ENCODE peak calls at places on chromosome 18, in ten cellular contexts. T, D, N, S, W, B, Q, J, H and I are unnamed samples.

GRCh38 chr18:839224-840079 is 27.4 kb upstream of the YES1 start:
- DNase-seq in T (peak), D (peak), N (peak), S (peak), W (no peak), B (peak), Q (peak), J (peak), H (peak), I (peak)

GRCh38 chr18:27985800-27986199 is 191.1 kb downstream of the CDH2 start:
- DNase-seq in T (no peak), D (no peak), N (no peak), S (no peak), W (no peak), B (no peak), Q (no peak), J (no peak), H (no peak), I (no peak)

GRCh38 chr18:28365406-28365805 is 188.5 kb upstream of the CDH2 start:
- DNase-seq in T (no peak), D (no peak), N (no peak), S (no peak), W (peak), B (no peak), Q (no peak), J (peak), H (no peak), I (no peak)

GRCh38 chr18:8163287-8163959 is 445.8 kb upstream of the RAB12 start:
- DNase-seq in T (no peak), D (no peak), N (no peak), S (no peak), W (no peak), B (peak), Q (no peak), J (no peak), H (no peak), I (no peak)

GRCh38 chr18:13823707-13824395 is at the start of gene MC5R:
- DNase-seq in T (peak), D (peak), N (no peak), S (no peak), W (no peak), B (peak), Q (peak), J (peak), H (peak), I (peak)

GRCh38 chr18:42113529-42114191 is 158.6 kb downstream of the PIK3C3 start:
- DNase-seq in T (no peak), D (no peak), N (no peak), S (no peak), W (no peak), B (no peak), Q (no peak), J (no peak), H (no peak), I (no peak)

GRCh38 chr18:11663630-11664029 is 25.4 kb upstream of the GNAL start:
- DNase-seq in T (no peak), D (no peak), N (no peak), S (no peak), W (no peak), B (no peak), Q (no peak), J (no peak), H (no peak), I (no peak)

GRCh38 chr18:44839239-44839666 is 158.6 kb downstream of the SETBP1 start:
- DNase-seq in T (peak), D (peak), N (no peak), S (no peak), W (no peak), B (peak), Q (peak), J (peak), H (peak), I (no peak)

GRCh38 chr18:13813271-13813849 is 10.6 kb upstream of the MC5R start:
- DNase-seq in T (peak), D (peak), N (peak), S (no peak), W (no peak), B (peak), Q (peak), J (peak), H (no peak), I (peak)

GRCh38 chr18:34709631-34710429 is at the start of gene DTNA:
- DNase-seq in T (no peak), D (no peak), N (no peak), S (no peak), W (no peak), B (no peak), Q (no peak), J (peak), H (no peak), I (peak)

GRCh38 chr18:74498712-74499629 is 2.8 kb downstream of the CNDP2 start:
- DNase-seq in T (peak), D (peak), N (no peak), S (peak), W (no peak), B (no peak), Q (peak), J (no peak), H (peak), I (no peak)

GRCh38 chr18:14978962-14979535 is 231.1 kb downstream of the ANKRD30B start:
- DNase-seq in T (no peak), D (no peak), N (no peak), S (no peak), W (no peak), B (no peak), Q (peak), J (peak), H (no peak), I (peak)

GRCh38 chr18:55048892-55049291 is 89.6 kb upstream of the CCDC68 start:
- DNase-seq in T (no peak), D (no peak), N (no peak), S (no peak), W (no peak), B (no peak), Q (no peak), J (peak), H (no peak), I (no peak)

GRCh38 chr18:73274812-73275621 is 407.2 kb upstream of the NETO1 start:
- DNase-seq in T (no peak), D (no peak), N (no peak), S (no peak), W (no peak), B (no peak), Q (no peak), J (no peak), H (no peak), I (no peak)

GRCh38 chr18:32906506-32907214 is 133.8 kb upstream of the KLHL14 start:
- DNase-seq in T (no peak), D (no peak), N (no peak), S (no peak), W (no peak), B (no peak), Q (no peak), J (no peak), H (no peak), I (no peak)

GRCh38 chr18:35497006-35497333 is 790 bp downstream of the INO80C start:
- DNase-seq in T (no peak), D (no peak), N (no peak), S (no peak), W (no peak), B (no peak), Q (peak), J (no peak), H (no peak), I (no peak)

GRCh38 chr18:40984856-40985255 is 970.2 kb upstream of the PIK3C3 start:
- DNase-seq in T (no peak), D (no peak), N (no peak), S (no peak), W (no peak), B (no peak), Q (no peak), J (peak), H (no peak), I (no peak)

GRCh38 chr18:50285071-50285470 is 2.4 kb downstream of the CXXC1 start:
- DNase-seq in T (no peak), D (no peak), N (no peak), S (no peak), W (no peak), B (no peak), Q (no peak), J (no peak), H (no peak), I (no peak)

GRCh38 chr18:4454548-4455112 is 477 bp downstream of the DLGAP1 start:
- DNase-seq in T (no peak), D (no peak), N (no peak), S (no peak), W (no peak), B (no peak), Q (no peak), J (no peak), H (no peak), I (peak)

GRCh38 chr18:72898870-72899840 is 31.4 kb upstream of the NETO1 start:
- DNase-seq in T (no peak), D (no peak), N (no peak), S (no peak), W (no peak), B (no peak), Q (no peak), J (no peak), H (no peak), I (no peak)

GRCh38 chr18:45780568-45780967 is 44.9 kb upstream of the SIGLEC15 start:
- DNase-seq in T (no peak), D (no peak), N (no peak), S (no peak), W (no peak), B (no peak), Q (no peak), J (no peak), H (no peak), I (no peak)

GRCh38 chr18:8988262-8988871 is 114.1 kb upstream of the NDUFV2 start:
- DNase-seq in T (peak), D (peak), N (peak), S (no peak), W (peak), B (peak), Q (peak), J (peak), H (peak), I (peak)

GRCh38 chr18:42517896-42518295 is 562.9 kb downstream of the PIK3C3 start:
- DNase-seq in T (no peak), D (no peak), N (no peak), S (no peak), W (no peak), B (no peak), Q (no peak), J (no peak), H (no peak), I (no peak)

GRCh38 chr18:27546991-27547390 is 361.9 kb upstream of the CHST9 start:
- DNase-seq in T (no peak), D (no peak), N (no peak), S (no peak), W (no peak), B (no peak), Q (no peak), J (no peak), H (no peak), I (no peak)

GRCh38 chr18:3262234-3263171 is 570 bp downstream of the MYL12B start:
- DNase-seq in T (no peak), D (no peak), N (no peak), S (no peak), W (no peak), B (no peak), Q (no peak), J (peak), H (no peak), I (no peak)

GRCh38 chr18:46332956-46333355 is 228.8 kb downstream of the HAUS1 start:
- DNase-seq in T (no peak), D (no peak), N (no peak), S (no peak), W (no peak), B (no peak), Q (no peak), J (no peak), H (peak), I (peak)

GRCh38 chr18:73479472-73479871 is 611.7 kb upstream of the NETO1 start:
- DNase-seq in T (no peak), D (no peak), N (no peak), S (no peak), W (no peak), B (no peak), Q (no peak), J (no peak), H (no peak), I (no peak)

GRCh38 chr18:9569178-9569577 is 45.2 kb downstream of the PPP4R1 start:
- DNase-seq in T (no peak), D (no peak), N (no peak), S (no peak), W (no peak), B (no peak), Q (no peak), J (no peak), H (no peak), I (no peak)

GRCh38 chr18:72091369-72091768 is 452.8 kb downstream of the CBLN2 start:
- DNase-seq in T (no peak), D (no peak), N (no peak), S (no peak), W (no peak), B (no peak), Q (no peak), J (no peak), H (no peak), I (no peak)

GRCh38 chr18:54284967-54285785 is 15.9 kb downstream of the POLI start:
- DNase-seq in T (peak), D (no peak), N (no peak), S (no peak), W (no peak), B (no peak), Q (peak), J (peak), H (no peak), I (no peak)

GRCh38 chr18:39500320-39500719 is 1934.7 kb upstream of the CELF4 start:
- DNase-seq in T (no peak), D (no peak), N (no peak), S (no peak), W (no peak), B (no peak), Q (no peak), J (no peak), H (no peak), I (no peak)

GRCh38 chr18:6782861-6783260 is 53.3 kb downstream of the ARHGAP28 start:
- DNase-seq in T (no peak), D (no peak), N (no peak), S (no peak), W (no peak), B (peak), Q (no peak), J (no peak), H (no peak), I (no peak)

GRCh38 chr18:42931501-42931900 is 184.0 kb downstream of the RIT2 start:
- DNase-seq in T (no peak), D (no peak), N (no peak), S (no peak), W (no peak), B (no peak), Q (no peak), J (peak), H (no peak), I (no peak)

GRCh38 chr18:7062844-7063243 is 54.8 kb downstream of the LAMA1 start:
- DNase-seq in T (no peak), D (no peak), N (no peak), S (no peak), W (no peak), B (no peak), Q (no peak), J (no peak), H (no peak), I (no peak)

GRCh38 chr18:28504100-28504499 is 327.2 kb upstream of the CDH2 start:
- DNase-seq in T (no peak), D (no peak), N (no peak), S (no peak), W (no peak), B (no peak), Q (no peak), J (no peak), H (no peak), I (no peak)

GRCh38 chr18:76412818-76413565 is 82.0 kb downstream of the ZNF516 start:
- DNase-seq in T (no peak), D (no peak), N (no peak), S (no peak), W (no peak), B (no peak), Q (peak), J (no peak), H (no peak), I (no peak)

GRCh38 chr18:76420888-76421287 is 74.2 kb downstream of the ZNF516 start:
- DNase-seq in T (no peak), D (no peak), N (no peak), S (no peak), W (no peak), B (no peak), Q (no peak), J (no peak), H (no peak), I (no peak)

GRCh38 chr18:76414936-76415621 is 80.0 kb downstream of the ZNF516 start:
- DNase-seq in T (no peak), D (no peak), N (no peak), S (no peak), W (no peak), B (no peak), Q (no peak), J (no peak), H (no peak), I (no peak)

GRCh38 chr18:76419811-76420210 is 75.2 kb downstream of the ZNF516 start:
- DNase-seq in T (no peak), D (no peak), N (no peak), S (no peak), W (no peak), B (no peak), Q (no peak), J (no peak), H (no peak), I (no peak)

DNA sequence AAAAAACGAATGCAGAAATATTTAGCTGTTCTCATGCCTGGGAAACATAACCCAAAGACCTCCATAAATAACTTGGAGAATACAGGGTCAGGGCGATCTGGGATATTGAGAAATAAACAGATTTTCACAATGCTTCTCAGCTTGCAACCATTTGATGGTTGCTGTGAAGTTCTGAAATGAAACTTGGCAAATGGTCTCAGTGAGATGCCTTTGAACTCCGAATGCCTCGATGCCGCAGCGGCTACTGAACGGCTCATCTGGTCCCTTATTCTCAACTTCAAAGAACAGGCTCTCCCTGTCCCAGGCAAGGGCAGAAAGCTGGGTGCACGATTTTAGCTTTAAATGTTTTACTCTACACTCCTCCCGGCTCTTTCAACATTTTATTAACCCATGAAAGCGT is 78.1 kb downstream of the ZNF516 start:
- DNase-seq in T (no peak), D (no peak), N (no peak), S (no peak), W (no peak), B (no peak), Q (peak), J (no peak), H (no peak), I (no peak)
- TF ChIP-seq POLR2AphosphoS5 in T (no peak), D (no peak), N (no peak), S (peak), W (no peak), B (peak), Q (peak), J (no peak), H (no peak), I (no peak)

GRCh38 chr18:57627488-57627887 is 5.9 kb upstream of the NARS1 start:
- DNase-seq in T (no peak), D (no peak), N (no peak), S (no peak), W (no peak), B (no peak), Q (no peak), J (peak), H (no peak), I (no peak)

GRCh38 chr18:57631697-57632096 is 10.1 kb upstream of the NARS1 start:
- DNase-seq in T (no peak), D (no peak), N (no peak), S (no peak), W (no peak), B (no peak), Q (no peak), J (peak), H (no peak), I (no peak)

GRCh38 chr18:57630759-57631660 is 9.4 kb upstream of the NARS1 start:
- DNase-seq in T (no peak), D (no peak), N (no peak), S (no peak), W (no peak), B (no peak), Q (no peak), J (no peak), H (no peak), I (no peak)

GRCh38 chr18:57629399-57629798 is 7.8 kb upstream of the NARS1 start:
- DNase-seq in T (no peak), D (no peak), N (no peak), S (no peak), W (no peak), B (no peak), Q (no peak), J (no peak), H (no peak), I (no peak)

DNA sequence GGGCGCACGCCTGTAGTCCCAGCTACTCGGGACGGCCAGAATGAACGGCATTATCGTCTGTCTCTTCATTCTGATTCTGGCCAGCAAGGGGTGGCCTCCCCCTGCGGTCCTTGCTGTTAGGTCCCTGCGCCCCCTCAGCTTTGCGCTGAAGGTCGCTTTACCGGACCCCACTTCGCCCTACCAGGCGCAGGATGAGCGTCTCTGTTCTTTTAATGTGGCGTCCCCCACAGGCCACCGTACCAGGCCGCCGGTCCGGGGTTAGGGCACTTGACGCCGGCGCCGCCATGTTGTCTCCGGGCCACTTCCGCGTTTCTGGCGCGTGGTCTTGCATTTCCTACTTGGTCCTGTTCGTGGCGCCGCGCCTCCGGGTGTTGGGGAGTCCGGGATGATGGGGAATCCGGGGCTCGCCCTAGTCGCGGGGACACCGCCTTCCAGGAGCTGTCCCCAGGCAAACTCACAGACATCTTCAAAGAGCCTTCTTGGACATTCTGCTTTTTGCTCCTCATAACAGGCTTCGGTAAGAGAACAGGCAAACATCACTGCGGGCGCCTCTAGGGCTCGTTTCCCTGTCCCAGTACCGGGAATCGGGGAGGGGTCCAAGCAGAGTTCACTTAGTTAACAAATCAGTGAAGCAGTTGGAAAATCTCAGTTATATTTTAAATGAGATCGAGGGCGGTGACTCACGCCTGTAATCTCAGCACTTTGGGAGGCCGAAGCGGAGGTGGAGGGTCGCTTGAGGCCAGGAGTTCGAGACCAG is 8.5 kb upstream of the NARS1 start:
- DNase-seq in T (peak), D (peak), N (peak), S (peak), W (peak), B (peak), Q (peak), J (peak), H (peak), I (peak)
- TF ChIP-seq POLR2AphosphoS5 in T (no peak), D (peak), N (peak), S (peak), W (peak), B (peak), Q (peak), J (peak), H (peak), I (peak)

GRCh38 chr18:23710068-23710527 is 20.8 kb downstream of the LAMA3 start:
- DNase-seq in T (no peak), D (no peak), N (peak), S (no peak), W (no peak), B (no peak), Q (no peak), J (no peak), H (no peak), I (no peak)
- TF ChIP-seq POLR2AphosphoS5 in T (no peak), D (no peak), N (no peak), S (no peak), W (no peak), B (no peak), Q (no peak), J (no peak), H (no peak), I (no peak)

DNA sequence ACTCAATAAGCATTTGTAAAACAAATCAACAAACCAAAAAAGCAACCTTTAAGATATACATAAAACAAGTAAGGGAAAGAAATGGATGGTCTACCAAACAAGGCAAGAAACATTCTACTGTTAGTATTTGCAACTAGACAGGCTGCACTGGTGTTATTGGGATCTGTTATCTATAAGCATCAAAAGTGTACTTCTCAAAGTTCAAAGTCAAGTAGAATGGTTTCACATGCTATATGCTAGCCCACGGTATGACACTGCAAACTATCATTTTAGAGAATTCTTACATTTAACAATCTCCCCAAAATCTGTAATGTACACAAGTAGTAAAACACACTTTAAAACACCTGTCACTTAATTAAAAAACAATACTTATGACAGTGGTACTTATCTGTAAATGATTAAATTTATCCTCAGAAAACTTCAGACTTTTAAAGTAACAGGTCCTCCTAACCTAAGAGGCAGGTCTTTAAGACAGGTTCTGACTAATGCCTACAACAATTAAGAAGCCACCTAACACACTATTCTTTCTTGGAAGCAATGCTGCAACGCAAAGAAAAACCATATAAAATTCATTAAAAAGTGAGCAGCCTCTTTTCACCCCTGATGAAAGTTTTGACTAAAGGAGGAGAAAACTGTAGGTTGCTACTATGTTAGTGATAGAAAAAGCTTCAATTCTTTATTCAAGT is 34.8 kb downstream of the SMAD2 start:
- DNase-seq in T (no peak), D (no peak), N (no peak), S (no peak), W (no peak), B (no peak), Q (no peak), J (no peak), H (no peak), I (no peak)
- TF ChIP-seq POLR2AphosphoS5 in T (no peak), D (no peak), N (no peak), S (no peak), W (no peak), B (no peak), Q (no peak), J (no peak), H (no peak), I (no peak)